ENCODE peak calls at places on chromosomes 7 and 10, in eight cellular contexts. C, F, H, V, Q, S, J and Y are unnamed samples.

GRCh38 chr7:143383642-143383957 is 2.5 kb downstream of the ZYX start:
- DNase-seq in C (no peak), F (no peak), H (peak), V (no peak), Q (no peak), S (no peak), J (no peak), Y (no peak)

GRCh38 chr10:46240684-46241565 is 45.9 kb upstream of the ANTXRL start:
- DNase-seq in C (no peak), F (no peak), H (no peak), V (no peak), Q (no peak), S (no peak), J (no peak), Y (no peak)

GRCh38 chr7:130595986-130596385 is 72.6 kb downstream of the COPG2 start:
- DNase-seq in C (no peak), F (no peak), H (peak), V (no peak), Q (peak), S (no peak), J (no peak), Y (no peak)

GRCh38 chr10:68135922-68136718 is 26.8 kb downstream of the MYPN start:
- DNase-seq in C (no peak), F (no peak), H (peak), V (peak), Q (peak), S (no peak), J (no peak), Y (no peak)

GRCh38 chr10:48733329-48733728 is 48.7 kb downstream of the WDFY4 start:
- DNase-seq in C (no peak), F (no peak), H (no peak), V (no peak), Q (no peak), S (no peak), J (no peak), Y (no peak)

GRCh38 chr7:139995034-139995915 is 67.5 kb downstream of the PARP12 start:
- DNase-seq in C (no peak), F (peak), H (peak), V (no peak), Q (peak), S (no peak), J (no peak), Y (no peak)

GRCh38 chr10:74823791-74824183 is 2.6 kb upstream of the KAT6B start:
- DNase-seq in C (no peak), F (no peak), H (no peak), V (no peak), Q (no peak), S (no peak), J (no peak), Y (no peak)

GRCh38 chr7:141281311-141281710 is 207.4 kb downstream of the TMEM178B start:
- DNase-seq in C (no peak), F (no peak), H (no peak), V (no peak), Q (no peak), S (no peak), J (no peak), Y (no peak)